ENCODE peak calls at places on chromosomes 5 and 9, in eight cellular contexts. One of them, this sample, is unnamed.
A peak's percentile ranks its signal among the peaks of the same experiment; 100 is the strongest.

GRCh38 chr9:119004618-119004990 is 364.6 kb downstream of the BRINP1 start:
- DNase-seq in spleen: no peak
- DNase-seq in CD4-positive, alpha-beta memory T cell: no peak
- DNase-seq in Peyer's patch: no peak
- DNase-seq in CD8-positive, alpha-beta T cell: no peak
- DNase-seq in substantia nigra: no peak
- DNase-seq in RWPE2: peak; percentile 68
- DNase-seq in heart right ventricle: peak; percentile 87
- DNase-seq in this sample: peak; percentile 20

GRCh38 chr9:70318002-70318401 is 59.2 kb downstream of the SMC5 start:
- DNase-seq in spleen: no peak
- DNase-seq in CD4-positive, alpha-beta memory T cell: no peak
- DNase-seq in Peyer's patch: no peak
- DNase-seq in CD8-positive, alpha-beta T cell: no peak
- DNase-seq in substantia nigra: no peak
- DNase-seq in RWPE2: no peak
- DNase-seq in heart right ventricle: no peak
- DNase-seq in this sample: no peak

GRCh38 chr5:138654281-138654867 is 79.2 kb upstream of the HSPA9 start:
- DNase-seq in spleen: no peak
- DNase-seq in CD4-positive, alpha-beta memory T cell: peak; percentile 87
- DNase-seq in Peyer's patch: no peak
- DNase-seq in CD8-positive, alpha-beta T cell: peak; percentile 64
- DNase-seq in substantia nigra: no peak
- DNase-seq in RWPE2: no peak
- DNase-seq in heart right ventricle: no peak
- DNase-seq in this sample: no peak

GRCh38 chr5:35246928-35247644 is 16.8 kb upstream of the PRLR start:
- DNase-seq in spleen: no peak
- DNase-seq in CD4-positive, alpha-beta memory T cell: no peak
- DNase-seq in Peyer's patch: no peak
- DNase-seq in CD8-positive, alpha-beta T cell: no peak
- DNase-seq in substantia nigra: no peak
- DNase-seq in RWPE2: no peak
- DNase-seq in heart right ventricle: peak; percentile 35
- DNase-seq in this sample: peak; percentile 69

GRCh38 chr5:74127377-74128338 is 501.7 kb downstream of the ARHGEF28 start:
- DNase-seq in spleen: no peak
- DNase-seq in CD4-positive, alpha-beta memory T cell: no peak
- DNase-seq in Peyer's patch: no peak
- DNase-seq in CD8-positive, alpha-beta T cell: no peak
- DNase-seq in substantia nigra: no peak
- DNase-seq in RWPE2: no peak
- DNase-seq in heart right ventricle: peak; percentile 33
- DNase-seq in this sample: no peak

GRCh38 chr9:34522091-34522887 is 501 bp downstream of the ENHO start:
- DNase-seq in spleen: no peak
- DNase-seq in CD4-positive, alpha-beta memory T cell: no peak
- DNase-seq in Peyer's patch: no peak
- DNase-seq in CD8-positive, alpha-beta T cell: no peak
- DNase-seq in substantia nigra: no peak
- DNase-seq in RWPE2: peak; percentile 53
- DNase-seq in heart right ventricle: no peak
- DNase-seq in this sample: no peak

GRCh38 chr9:91179237-91180138 is 182.2 kb downstream of the AUH start:
- DNase-seq in spleen: no peak
- DNase-seq in CD4-positive, alpha-beta memory T cell: no peak
- DNase-seq in Peyer's patch: no peak
- DNase-seq in CD8-positive, alpha-beta T cell: no peak
- DNase-seq in substantia nigra: no peak
- DNase-seq in RWPE2: no peak
- DNase-seq in heart right ventricle: no peak
- DNase-seq in this sample: no peak

GRCh38 chr5:158513490-158514301 is 586.0 kb downstream of the EBF1 start:
- DNase-seq in spleen: no peak
- DNase-seq in CD4-positive, alpha-beta memory T cell: no peak
- DNase-seq in Peyer's patch: no peak
- DNase-seq in CD8-positive, alpha-beta T cell: no peak
- DNase-seq in substantia nigra: no peak
- DNase-seq in RWPE2: no peak
- DNase-seq in heart right ventricle: no peak
- DNase-seq in this sample: no peak

GRCh38 chr5:122165574-122166021 is 36.3 kb downstream of the ZNF474 start:
- DNase-seq in spleen: no peak
- DNase-seq in CD4-positive, alpha-beta memory T cell: no peak
- DNase-seq in Peyer's patch: no peak
- DNase-seq in CD8-positive, alpha-beta T cell: no peak
- DNase-seq in substantia nigra: no peak
- DNase-seq in RWPE2: no peak
- DNase-seq in heart right ventricle: no peak
- DNase-seq in this sample: no peak

GRCh38 chr5:104347119-104347708 is 784.6 kb upstream of the NUDT12 start:
- DNase-seq in spleen: no peak
- DNase-seq in CD4-positive, alpha-beta memory T cell: no peak
- DNase-seq in Peyer's patch: no peak
- DNase-seq in CD8-positive, alpha-beta T cell: no peak
- DNase-seq in substantia nigra: no peak
- DNase-seq in RWPE2: no peak
- DNase-seq in heart right ventricle: no peak
- DNase-seq in this sample: no peak

GRCh38 chr5:68343421-68343826 is 127.9 kb downstream of the PIK3R1 start:
- DNase-seq in spleen: no peak
- DNase-seq in CD4-positive, alpha-beta memory T cell: no peak
- DNase-seq in Peyer's patch: no peak
- DNase-seq in CD8-positive, alpha-beta T cell: no peak
- DNase-seq in substantia nigra: no peak
- DNase-seq in RWPE2: peak; percentile 79
- DNase-seq in heart right ventricle: peak; percentile 54
- DNase-seq in this sample: no peak

GRCh38 chr5:147532157-147532556 is 22.3 kb upstream of the DPYSL3 start:
- DNase-seq in spleen: no peak
- DNase-seq in CD4-positive, alpha-beta memory T cell: no peak
- DNase-seq in Peyer's patch: no peak
- DNase-seq in CD8-positive, alpha-beta T cell: no peak
- DNase-seq in substantia nigra: no peak
- DNase-seq in RWPE2: no peak
- DNase-seq in heart right ventricle: no peak
- DNase-seq in this sample: no peak

GRCh38 chr5:128201065-128201926 is 117.7 kb downstream of the SLC12A2 start:
- DNase-seq in spleen: peak; percentile 94
- DNase-seq in CD4-positive, alpha-beta memory T cell: peak; percentile 74
- DNase-seq in Peyer's patch: peak; percentile 91
- DNase-seq in CD8-positive, alpha-beta T cell: peak; percentile 85
- DNase-seq in substantia nigra: peak; percentile 36
- DNase-seq in RWPE2: peak; percentile 82
- DNase-seq in heart right ventricle: peak; percentile 78
- DNase-seq in this sample: peak; percentile 97

GRCh38 chr5:88881566-88881965 is 1.4 kb downstream of the MEF2C start:
- DNase-seq in spleen: no peak
- DNase-seq in CD4-positive, alpha-beta memory T cell: no peak
- DNase-seq in Peyer's patch: no peak
- DNase-seq in CD8-positive, alpha-beta T cell: no peak
- DNase-seq in substantia nigra: no peak
- DNase-seq in RWPE2: no peak
- DNase-seq in heart right ventricle: peak; percentile 46
- DNase-seq in this sample: no peak

GRCh38 chr9:36424289-36425055 is 24.4 kb upstream of the RNF38 start:
- DNase-seq in spleen: no peak
- DNase-seq in CD4-positive, alpha-beta memory T cell: no peak
- DNase-seq in Peyer's patch: no peak
- DNase-seq in CD8-positive, alpha-beta T cell: no peak
- DNase-seq in substantia nigra: no peak
- DNase-seq in RWPE2: no peak
- DNase-seq in heart right ventricle: no peak
- DNase-seq in this sample: no peak

GRCh38 chr5:113345261-113345940 is 89.4 kb downstream of the TSSK1B start:
- DNase-seq in spleen: no peak
- DNase-seq in CD4-positive, alpha-beta memory T cell: no peak
- DNase-seq in Peyer's patch: no peak
- DNase-seq in CD8-positive, alpha-beta T cell: no peak
- DNase-seq in substantia nigra: no peak
- DNase-seq in RWPE2: no peak
- DNase-seq in heart right ventricle: no peak
- DNase-seq in this sample: no peak

GRCh38 chr5:137145726-137146125 is 353.4 kb downstream of the SPOCK1 start:
- DNase-seq in spleen: no peak
- DNase-seq in CD4-positive, alpha-beta memory T cell: no peak
- DNase-seq in Peyer's patch: no peak
- DNase-seq in CD8-positive, alpha-beta T cell: no peak
- DNase-seq in substantia nigra: no peak
- DNase-seq in RWPE2: no peak
- DNase-seq in heart right ventricle: no peak
- DNase-seq in this sample: no peak

GRCh38 chr5:93576994-93577575 is 3.9 kb downstream of the NR2F1-AS1 start:
- DNase-seq in spleen: no peak
- DNase-seq in CD4-positive, alpha-beta memory T cell: no peak
- DNase-seq in Peyer's patch: no peak
- DNase-seq in CD8-positive, alpha-beta T cell: no peak
- DNase-seq in substantia nigra: no peak
- DNase-seq in RWPE2: no peak
- DNase-seq in heart right ventricle: no peak
- DNase-seq in this sample: no peak

GRCh38 chr5:79785983-79786382 is 96.3 kb downstream of the CMYA5 start:
- DNase-seq in spleen: no peak
- DNase-seq in CD4-positive, alpha-beta memory T cell: no peak
- DNase-seq in Peyer's patch: no peak
- DNase-seq in CD8-positive, alpha-beta T cell: no peak
- DNase-seq in substantia nigra: no peak
- DNase-seq in RWPE2: no peak
- DNase-seq in heart right ventricle: no peak
- DNase-seq in this sample: no peak

GRCh38 chr5:14082973-14083372 is 60.2 kb upstream of the TRIO start:
- DNase-seq in spleen: no peak
- DNase-seq in CD4-positive, alpha-beta memory T cell: no peak
- DNase-seq in Peyer's patch: no peak
- DNase-seq in CD8-positive, alpha-beta T cell: no peak
- DNase-seq in substantia nigra: no peak
- DNase-seq in RWPE2: no peak
- DNase-seq in heart right ventricle: no peak
- DNase-seq in this sample: no peak

GRCh38 chr9:35277649-35278359 is 116.0 kb downstream of the UNC13B start:
- DNase-seq in spleen: no peak
- DNase-seq in CD4-positive, alpha-beta memory T cell: no peak
- DNase-seq in Peyer's patch: no peak
- DNase-seq in CD8-positive, alpha-beta T cell: no peak
- DNase-seq in substantia nigra: no peak
- DNase-seq in RWPE2: no peak
- DNase-seq in heart right ventricle: peak; percentile 19
- DNase-seq in this sample: no peak

DNA sequence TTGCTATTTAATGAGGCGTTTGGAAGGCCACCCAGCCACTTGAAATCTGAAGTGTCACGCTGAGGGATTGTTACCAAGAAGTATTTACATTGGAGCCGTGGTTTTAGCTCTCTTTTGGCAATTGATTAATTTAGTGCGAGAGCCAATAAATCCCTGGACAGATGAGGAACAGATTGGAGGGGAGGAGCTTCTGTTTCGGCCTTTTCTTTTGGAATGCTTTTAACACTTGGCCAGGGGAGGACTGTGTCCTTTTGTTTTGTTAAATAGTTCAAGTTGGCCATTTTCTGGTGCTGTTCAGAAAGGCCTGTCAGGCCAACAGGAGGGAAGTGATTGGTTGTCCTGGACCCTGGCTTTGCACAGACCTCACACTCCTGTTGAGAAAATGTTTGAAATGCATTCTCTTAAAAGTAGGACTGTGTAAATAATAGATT is 250.2 kb downstream of the PDZD2 start:
- DNase-seq in spleen: no peak
- DNase-seq in CD4-positive, alpha-beta memory T cell: no peak
- DNase-seq in Peyer's patch: no peak
- DNase-seq in CD8-positive, alpha-beta T cell: no peak
- DNase-seq in substantia nigra: no peak
- DNase-seq in RWPE2: no peak
- DNase-seq in heart right ventricle: no peak
- DNase-seq in this sample: no peak
- H3K27ac ChIP-seq in spleen: no peak overlapping the region
- H3K27ac ChIP-seq in CD4-positive, alpha-beta memory T cell: no peak overlapping the region
- H3K27ac ChIP-seq in Peyer's patch: no peak overlapping the region
- H3K27ac ChIP-seq in CD8-positive, alpha-beta T cell: no peak overlapping the region
- H3K27ac ChIP-seq in substantia nigra: peak overlapping the region; percentile 96
- H3K27ac ChIP-seq in RWPE2: no peak overlapping the region
- H3K27ac ChIP-seq in heart right ventricle: no peak overlapping the region
- H3K27ac ChIP-seq in this sample: no peak overlapping the region

DNA sequence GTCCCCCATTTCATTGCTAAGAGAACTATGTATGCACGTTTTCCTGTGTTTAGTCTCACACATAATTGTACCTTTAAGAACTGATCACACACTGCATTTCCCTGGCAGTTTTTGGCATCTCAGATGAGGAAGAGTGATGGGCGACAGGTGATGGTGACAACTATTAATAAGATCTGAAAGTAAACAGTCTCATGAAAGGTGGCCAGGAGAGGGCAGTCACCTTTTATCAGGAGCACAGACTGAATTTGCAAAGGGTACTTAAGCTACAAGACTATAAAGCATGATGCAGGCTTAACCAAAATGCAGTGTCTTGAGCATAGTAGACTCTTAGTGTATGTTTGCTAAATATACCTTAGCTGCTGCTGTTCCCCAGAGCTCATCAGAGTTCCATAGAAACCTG is 91.5 kb downstream of the GHR start:
- DNase-seq in spleen: no peak
- DNase-seq in CD4-positive, alpha-beta memory T cell: no peak
- DNase-seq in Peyer's patch: no peak
- DNase-seq in CD8-positive, alpha-beta T cell: no peak
- DNase-seq in substantia nigra: no peak
- DNase-seq in RWPE2: no peak
- DNase-seq in heart right ventricle: no peak
- DNase-seq in this sample: no peak
- H3K27ac ChIP-seq in spleen: no peak overlapping the region
- H3K27ac ChIP-seq in CD4-positive, alpha-beta memory T cell: no peak overlapping the region
- H3K27ac ChIP-seq in Peyer's patch: no peak overlapping the region
- H3K27ac ChIP-seq in CD8-positive, alpha-beta T cell: no peak overlapping the region
- H3K27ac ChIP-seq in substantia nigra: no peak overlapping the region
- H3K27ac ChIP-seq in RWPE2: no peak overlapping the region
- H3K27ac ChIP-seq in heart right ventricle: no peak overlapping the region
- H3K27ac ChIP-seq in this sample: no peak overlapping the region

DNA sequence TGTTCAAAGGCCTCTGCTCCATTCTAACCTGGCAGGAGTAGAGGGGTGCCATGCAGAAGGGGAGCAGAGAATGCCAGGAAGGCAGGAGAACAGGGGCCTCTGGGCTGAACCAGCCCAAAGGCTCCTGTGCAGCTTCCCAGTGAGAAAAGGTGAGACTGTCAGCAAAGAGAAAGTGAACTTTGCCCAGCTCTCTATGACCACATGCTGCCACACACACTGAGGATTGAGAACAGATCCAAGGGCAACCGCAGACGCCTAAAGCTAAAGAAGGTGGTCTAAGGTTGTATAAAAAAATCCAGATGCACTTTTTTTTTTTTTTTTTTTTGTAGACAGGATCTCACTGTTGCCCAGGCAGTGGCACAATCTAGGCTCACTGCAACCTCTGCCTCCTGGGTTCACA is 51.4 kb downstream of the ALDH7A1 start:
- DNase-seq in spleen: no peak
- DNase-seq in CD4-positive, alpha-beta memory T cell: no peak
- DNase-seq in Peyer's patch: no peak
- DNase-seq in CD8-positive, alpha-beta T cell: no peak
- DNase-seq in substantia nigra: no peak
- DNase-seq in RWPE2: no peak
- DNase-seq in heart right ventricle: no peak
- DNase-seq in this sample: no peak
- H3K27ac ChIP-seq in spleen: no peak overlapping the region
- H3K27ac ChIP-seq in CD4-positive, alpha-beta memory T cell: no peak overlapping the region
- H3K27ac ChIP-seq in Peyer's patch: no peak overlapping the region
- H3K27ac ChIP-seq in CD8-positive, alpha-beta T cell: no peak overlapping the region
- H3K27ac ChIP-seq in substantia nigra: no peak overlapping the region
- H3K27ac ChIP-seq in RWPE2: no peak overlapping the region
- H3K27ac ChIP-seq in heart right ventricle: no peak overlapping the region
- H3K27ac ChIP-seq in this sample: no peak overlapping the region

GRCh38 chr9:121187681-121188305 is 13.9 kb downstream of the RAB14 start:
- DNase-seq in spleen: no peak
- DNase-seq in CD4-positive, alpha-beta memory T cell: no peak
- DNase-seq in Peyer's patch: no peak
- DNase-seq in CD8-positive, alpha-beta T cell: no peak
- DNase-seq in substantia nigra: no peak
- DNase-seq in RWPE2: no peak
- DNase-seq in heart right ventricle: no peak
- DNase-seq in this sample: no peak
- H3K27ac ChIP-seq in spleen: no peak overlapping the region
- H3K27ac ChIP-seq in CD4-positive, alpha-beta memory T cell: no peak overlapping the region
- H3K27ac ChIP-seq in Peyer's patch: no peak overlapping the region
- H3K27ac ChIP-seq in CD8-positive, alpha-beta T cell: no peak overlapping the region
- H3K27ac ChIP-seq in substantia nigra: no peak overlapping the region
- H3K27ac ChIP-seq in RWPE2: no peak overlapping the region
- H3K27ac ChIP-seq in heart right ventricle: no peak overlapping the region
- H3K27ac ChIP-seq in this sample: no peak overlapping the region